ENCODE peak calls at places on chromosomes 12 and 14, in eight cellular contexts. One of them, this sample, is unnamed.

GRCh38 chr12:68521848-68522502 is 88.7 kb upstream of the RAP1B start:
- DNase-seq in activated CD4-positive, alpha-beta T cell treated with anti-CD3 and anti-CD28 coated beads, Interleukin-2, amount 50 U/mL, for 48 hours: no peak
- DNase-seq in AG09309: no peak
- DNase-seq in stimulated activated CD8-positive, alpha-beta memory T cell treated with anti-CD3 and anti-CD28 coated beads, Interleukin-15, amount 100 ng/mL, for 24 hours: no peak
- DNase-seq in NCI-H345: no peak
- DNase-seq in anterior cingulate cortex: no peak
- DNase-seq in cardiac fibroblast: no peak
- DNase-seq in activated CD4-positive, CD25-positive, alpha-beta regulatory T cell treated with anti-CD3 and anti-CD28 coated beads, Interleukin-2, amount 50 U/mL, for 72 hours: no peak
- DNase-seq in this sample: no peak

GRCh38 chr12:121096199-121096798 is 36.4 kb upstream of the P2RX7 start:
- DNase-seq in stimulated activated CD8-positive, alpha-beta memory T cell treated with anti-CD3 and anti-CD28 coated beads, Interleukin-15, amount 100 ng/mL, for 24 hours: no peak
- DNase-seq in cardiac fibroblast: no peak
- DNase-seq in activated CD4-positive, CD25-positive, alpha-beta regulatory T cell treated with anti-CD3 and anti-CD28 coated beads, Interleukin-2, amount 50 U/mL, for 72 hours: no peak
- DNase-seq in AG09309: no peak
- DNase-seq in activated CD4-positive, alpha-beta T cell treated with anti-CD3 and anti-CD28 coated beads, Interleukin-2, amount 50 U/mL, for 48 hours: no peak
- DNase-seq in NCI-H345: no peak
- DNase-seq in anterior cingulate cortex: no peak
- DNase-seq in this sample: no peak

GRCh38 chr14:24389266-24389855 is 9.4 kb upstream of the NYNRIN start:
- DNase-seq in activated CD4-positive, CD25-positive, alpha-beta regulatory T cell treated with anti-CD3 and anti-CD28 coated beads, Interleukin-2, amount 50 U/mL, for 72 hours: no peak
- DNase-seq in stimulated activated CD8-positive, alpha-beta memory T cell treated with anti-CD3 and anti-CD28 coated beads, Interleukin-15, amount 100 ng/mL, for 24 hours: no peak
- DNase-seq in NCI-H345: no peak
- DNase-seq in cardiac fibroblast: peak
- DNase-seq in AG09309: no peak
- DNase-seq in anterior cingulate cortex: no peak
- DNase-seq in activated CD4-positive, alpha-beta T cell treated with anti-CD3 and anti-CD28 coated beads, Interleukin-2, amount 50 U/mL, for 48 hours: no peak
- DNase-seq in this sample: no peak

GRCh38 chr12:8156845-8157244 is at the start of gene ZNF705A:
- DNase-seq in activated CD4-positive, CD25-positive, alpha-beta regulatory T cell treated with anti-CD3 and anti-CD28 coated beads, Interleukin-2, amount 50 U/mL, for 72 hours: no peak
- DNase-seq in cardiac fibroblast: peak
- DNase-seq in activated CD4-positive, alpha-beta T cell treated with anti-CD3 and anti-CD28 coated beads, Interleukin-2, amount 50 U/mL, for 48 hours: no peak
- DNase-seq in anterior cingulate cortex: no peak
- DNase-seq in NCI-H345: no peak
- DNase-seq in stimulated activated CD8-positive, alpha-beta memory T cell treated with anti-CD3 and anti-CD28 coated beads, Interleukin-15, amount 100 ng/mL, for 24 hours: no peak
- DNase-seq in AG09309: no peak
- DNase-seq in this sample: no peak

GRCh38 chr14:56390859-56391258 is 188.7 kb upstream of the TMEM260 start:
- DNase-seq in anterior cingulate cortex: no peak
- DNase-seq in activated CD4-positive, alpha-beta T cell treated with anti-CD3 and anti-CD28 coated beads, Interleukin-2, amount 50 U/mL, for 48 hours: no peak
- DNase-seq in cardiac fibroblast: no peak
- DNase-seq in AG09309: no peak
- DNase-seq in NCI-H345: no peak
- DNase-seq in activated CD4-positive, CD25-positive, alpha-beta regulatory T cell treated with anti-CD3 and anti-CD28 coated beads, Interleukin-2, amount 50 U/mL, for 72 hours: no peak
- DNase-seq in stimulated activated CD8-positive, alpha-beta memory T cell treated with anti-CD3 and anti-CD28 coated beads, Interleukin-15, amount 100 ng/mL, for 24 hours: no peak
- DNase-seq in this sample: no peak

GRCh38 chr14:94337274-94337673 is 14.1 kb upstream of the SERPINA6 start:
- DNase-seq in activated CD4-positive, CD25-positive, alpha-beta regulatory T cell treated with anti-CD3 and anti-CD28 coated beads, Interleukin-2, amount 50 U/mL, for 72 hours: no peak
- DNase-seq in anterior cingulate cortex: no peak
- DNase-seq in activated CD4-positive, alpha-beta T cell treated with anti-CD3 and anti-CD28 coated beads, Interleukin-2, amount 50 U/mL, for 48 hours: no peak
- DNase-seq in NCI-H345: no peak
- DNase-seq in AG09309: no peak
- DNase-seq in cardiac fibroblast: no peak
- DNase-seq in stimulated activated CD8-positive, alpha-beta memory T cell treated with anti-CD3 and anti-CD28 coated beads, Interleukin-15, amount 100 ng/mL, for 24 hours: no peak
- DNase-seq in this sample: no peak

GRCh38 chr12:116598341-116599284 is 39.4 kb downstream of the MAP1LC3B2 start:
- DNase-seq in cardiac fibroblast: no peak
- DNase-seq in anterior cingulate cortex: no peak
- DNase-seq in stimulated activated CD8-positive, alpha-beta memory T cell treated with anti-CD3 and anti-CD28 coated beads, Interleukin-15, amount 100 ng/mL, for 24 hours: no peak
- DNase-seq in activated CD4-positive, CD25-positive, alpha-beta regulatory T cell treated with anti-CD3 and anti-CD28 coated beads, Interleukin-2, amount 50 U/mL, for 72 hours: no peak
- DNase-seq in activated CD4-positive, alpha-beta T cell treated with anti-CD3 and anti-CD28 coated beads, Interleukin-2, amount 50 U/mL, for 48 hours: no peak
- DNase-seq in NCI-H345: no peak
- DNase-seq in AG09309: no peak
- DNase-seq in this sample: peak

GRCh38 chr12:16359512-16360491 is 12.4 kb downstream of the MGST1 start:
- DNase-seq in NCI-H345: peak
- DNase-seq in stimulated activated CD8-positive, alpha-beta memory T cell treated with anti-CD3 and anti-CD28 coated beads, Interleukin-15, amount 100 ng/mL, for 24 hours: no peak
- DNase-seq in activated CD4-positive, CD25-positive, alpha-beta regulatory T cell treated with anti-CD3 and anti-CD28 coated beads, Interleukin-2, amount 50 U/mL, for 72 hours: no peak
- DNase-seq in activated CD4-positive, alpha-beta T cell treated with anti-CD3 and anti-CD28 coated beads, Interleukin-2, amount 50 U/mL, for 48 hours: peak
- DNase-seq in AG09309: no peak
- DNase-seq in cardiac fibroblast: peak
- DNase-seq in anterior cingulate cortex: no peak
- DNase-seq in this sample: no peak

GRCh38 chr12:95335948-95336347 is 118.3 kb downstream of the VEZT start:
- DNase-seq in NCI-H345: no peak
- DNase-seq in activated CD4-positive, CD25-positive, alpha-beta regulatory T cell treated with anti-CD3 and anti-CD28 coated beads, Interleukin-2, amount 50 U/mL, for 72 hours: no peak
- DNase-seq in anterior cingulate cortex: no peak
- DNase-seq in AG09309: no peak
- DNase-seq in activated CD4-positive, alpha-beta T cell treated with anti-CD3 and anti-CD28 coated beads, Interleukin-2, amount 50 U/mL, for 48 hours: no peak
- DNase-seq in cardiac fibroblast: no peak
- DNase-seq in stimulated activated CD8-positive, alpha-beta memory T cell treated with anti-CD3 and anti-CD28 coated beads, Interleukin-15, amount 100 ng/mL, for 24 hours: no peak
- DNase-seq in this sample: no peak

GRCh38 chr12:108575199-108575912 is 13.0 kb downstream of the ISCU start:
- DNase-seq in stimulated activated CD8-positive, alpha-beta memory T cell treated with anti-CD3 and anti-CD28 coated beads, Interleukin-15, amount 100 ng/mL, for 24 hours: no peak
- DNase-seq in NCI-H345: no peak
- DNase-seq in cardiac fibroblast: peak
- DNase-seq in activated CD4-positive, CD25-positive, alpha-beta regulatory T cell treated with anti-CD3 and anti-CD28 coated beads, Interleukin-2, amount 50 U/mL, for 72 hours: no peak
- DNase-seq in activated CD4-positive, alpha-beta T cell treated with anti-CD3 and anti-CD28 coated beads, Interleukin-2, amount 50 U/mL, for 48 hours: no peak
- DNase-seq in anterior cingulate cortex: no peak
- DNase-seq in AG09309: no peak
- DNase-seq in this sample: no peak

GRCh38 chr12:114762490-114763110 is 78.6 kb upstream of the TBX3 start:
- DNase-seq in activated CD4-positive, alpha-beta T cell treated with anti-CD3 and anti-CD28 coated beads, Interleukin-2, amount 50 U/mL, for 48 hours: no peak
- DNase-seq in anterior cingulate cortex: no peak
- DNase-seq in AG09309: no peak
- DNase-seq in cardiac fibroblast: peak
- DNase-seq in NCI-H345: no peak
- DNase-seq in stimulated activated CD8-positive, alpha-beta memory T cell treated with anti-CD3 and anti-CD28 coated beads, Interleukin-15, amount 100 ng/mL, for 24 hours: no peak
- DNase-seq in activated CD4-positive, CD25-positive, alpha-beta regulatory T cell treated with anti-CD3 and anti-CD28 coated beads, Interleukin-2, amount 50 U/mL, for 72 hours: no peak
- DNase-seq in this sample: no peak

GRCh38 chr14:50944647-50945413 is 547 bp upstream of the PYGL start:
- DNase-seq in stimulated activated CD8-positive, alpha-beta memory T cell treated with anti-CD3 and anti-CD28 coated beads, Interleukin-15, amount 100 ng/mL, for 24 hours: no peak
- DNase-seq in cardiac fibroblast: peak
- DNase-seq in AG09309: no peak
- DNase-seq in anterior cingulate cortex: no peak
- DNase-seq in activated CD4-positive, CD25-positive, alpha-beta regulatory T cell treated with anti-CD3 and anti-CD28 coated beads, Interleukin-2, amount 50 U/mL, for 72 hours: peak
- DNase-seq in activated CD4-positive, alpha-beta T cell treated with anti-CD3 and anti-CD28 coated beads, Interleukin-2, amount 50 U/mL, for 48 hours: peak
- DNase-seq in NCI-H345: peak
- DNase-seq in this sample: no peak

GRCh38 chr12:83145325-83145724 is 458.6 kb downstream of the TMTC2 start:
- DNase-seq in activated CD4-positive, CD25-positive, alpha-beta regulatory T cell treated with anti-CD3 and anti-CD28 coated beads, Interleukin-2, amount 50 U/mL, for 72 hours: no peak
- DNase-seq in cardiac fibroblast: peak
- DNase-seq in AG09309: no peak
- DNase-seq in activated CD4-positive, alpha-beta T cell treated with anti-CD3 and anti-CD28 coated beads, Interleukin-2, amount 50 U/mL, for 48 hours: no peak
- DNase-seq in anterior cingulate cortex: no peak
- DNase-seq in NCI-H345: no peak
- DNase-seq in stimulated activated CD8-positive, alpha-beta memory T cell treated with anti-CD3 and anti-CD28 coated beads, Interleukin-15, amount 100 ng/mL, for 24 hours: no peak
- DNase-seq in this sample: no peak

GRCh38 chr12:31325524-31325875 is 450 bp downstream of the SINHCAF start:
- DNase-seq in cardiac fibroblast: no peak
- DNase-seq in anterior cingulate cortex: peak
- DNase-seq in activated CD4-positive, alpha-beta T cell treated with anti-CD3 and anti-CD28 coated beads, Interleukin-2, amount 50 U/mL, for 48 hours: no peak
- DNase-seq in activated CD4-positive, CD25-positive, alpha-beta regulatory T cell treated with anti-CD3 and anti-CD28 coated beads, Interleukin-2, amount 50 U/mL, for 72 hours: no peak
- DNase-seq in NCI-H345: peak
- DNase-seq in AG09309: no peak
- DNase-seq in stimulated activated CD8-positive, alpha-beta memory T cell treated with anti-CD3 and anti-CD28 coated beads, Interleukin-15, amount 100 ng/mL, for 24 hours: peak
- DNase-seq in this sample: peak

GRCh38 chr12:85963322-85963721 is 89.2 kb downstream of the NTS start:
- DNase-seq in NCI-H345: no peak
- DNase-seq in stimulated activated CD8-positive, alpha-beta memory T cell treated with anti-CD3 and anti-CD28 coated beads, Interleukin-15, amount 100 ng/mL, for 24 hours: no peak
- DNase-seq in activated CD4-positive, CD25-positive, alpha-beta regulatory T cell treated with anti-CD3 and anti-CD28 coated beads, Interleukin-2, amount 50 U/mL, for 72 hours: no peak
- DNase-seq in activated CD4-positive, alpha-beta T cell treated with anti-CD3 and anti-CD28 coated beads, Interleukin-2, amount 50 U/mL, for 48 hours: no peak
- DNase-seq in AG09309: no peak
- DNase-seq in cardiac fibroblast: no peak
- DNase-seq in anterior cingulate cortex: no peak
- DNase-seq in this sample: no peak

GRCh38 chr12:132154941-132155770 is 10.9 kb downstream of the NOC4L start:
- DNase-seq in anterior cingulate cortex: no peak
- DNase-seq in AG09309: no peak
- DNase-seq in NCI-H345: no peak
- DNase-seq in activated CD4-positive, alpha-beta T cell treated with anti-CD3 and anti-CD28 coated beads, Interleukin-2, amount 50 U/mL, for 48 hours: no peak
- DNase-seq in cardiac fibroblast: no peak
- DNase-seq in stimulated activated CD8-positive, alpha-beta memory T cell treated with anti-CD3 and anti-CD28 coated beads, Interleukin-15, amount 100 ng/mL, for 24 hours: no peak
- DNase-seq in activated CD4-positive, CD25-positive, alpha-beta regulatory T cell treated with anti-CD3 and anti-CD28 coated beads, Interleukin-2, amount 50 U/mL, for 72 hours: no peak
- DNase-seq in this sample: peak

GRCh38 chr12:103441437-103442186 is 54.2 kb downstream of the C12orf42 start:
- DNase-seq in AG09309: no peak
- DNase-seq in anterior cingulate cortex: no peak
- DNase-seq in stimulated activated CD8-positive, alpha-beta memory T cell treated with anti-CD3 and anti-CD28 coated beads, Interleukin-15, amount 100 ng/mL, for 24 hours: no peak
- DNase-seq in cardiac fibroblast: no peak
- DNase-seq in activated CD4-positive, alpha-beta T cell treated with anti-CD3 and anti-CD28 coated beads, Interleukin-2, amount 50 U/mL, for 48 hours: peak
- DNase-seq in activated CD4-positive, CD25-positive, alpha-beta regulatory T cell treated with anti-CD3 and anti-CD28 coated beads, Interleukin-2, amount 50 U/mL, for 72 hours: no peak
- DNase-seq in NCI-H345: peak
- DNase-seq in this sample: no peak

GRCh38 chr12:72271741-72272661 is at the start of gene TRHDE:
- DNase-seq in NCI-H345: peak
- DNase-seq in AG09309: no peak
- DNase-seq in stimulated activated CD8-positive, alpha-beta memory T cell treated with anti-CD3 and anti-CD28 coated beads, Interleukin-15, amount 100 ng/mL, for 24 hours: no peak
- DNase-seq in activated CD4-positive, alpha-beta T cell treated with anti-CD3 and anti-CD28 coated beads, Interleukin-2, amount 50 U/mL, for 48 hours: no peak
- DNase-seq in anterior cingulate cortex: peak
- DNase-seq in cardiac fibroblast: peak
- DNase-seq in activated CD4-positive, CD25-positive, alpha-beta regulatory T cell treated with anti-CD3 and anti-CD28 coated beads, Interleukin-2, amount 50 U/mL, for 72 hours: no peak
- DNase-seq in this sample: no peak

GRCh38 chr14:32252030-32252670 is 49.1 kb upstream of the RNU6-8 start:
- DNase-seq in stimulated activated CD8-positive, alpha-beta memory T cell treated with anti-CD3 and anti-CD28 coated beads, Interleukin-15, amount 100 ng/mL, for 24 hours: no peak
- DNase-seq in AG09309: peak
- DNase-seq in activated CD4-positive, CD25-positive, alpha-beta regulatory T cell treated with anti-CD3 and anti-CD28 coated beads, Interleukin-2, amount 50 U/mL, for 72 hours: no peak
- DNase-seq in NCI-H345: peak
- DNase-seq in cardiac fibroblast: peak
- DNase-seq in anterior cingulate cortex: peak
- DNase-seq in activated CD4-positive, alpha-beta T cell treated with anti-CD3 and anti-CD28 coated beads, Interleukin-2, amount 50 U/mL, for 48 hours: peak
- DNase-seq in this sample: no peak

GRCh38 chr12:126198966-126199692 is 1133.9 kb downstream of the AACS start:
- DNase-seq in anterior cingulate cortex: no peak
- DNase-seq in NCI-H345: no peak
- DNase-seq in activated CD4-positive, CD25-positive, alpha-beta regulatory T cell treated with anti-CD3 and anti-CD28 coated beads, Interleukin-2, amount 50 U/mL, for 72 hours: no peak
- DNase-seq in stimulated activated CD8-positive, alpha-beta memory T cell treated with anti-CD3 and anti-CD28 coated beads, Interleukin-15, amount 100 ng/mL, for 24 hours: no peak
- DNase-seq in activated CD4-positive, alpha-beta T cell treated with anti-CD3 and anti-CD28 coated beads, Interleukin-2, amount 50 U/mL, for 48 hours: no peak
- DNase-seq in AG09309: no peak
- DNase-seq in cardiac fibroblast: no peak
- DNase-seq in this sample: no peak

GRCh38 chr14:31935406-31935805 is 141.7 kb upstream of the ARHGAP5 start:
- DNase-seq in activated CD4-positive, CD25-positive, alpha-beta regulatory T cell treated with anti-CD3 and anti-CD28 coated beads, Interleukin-2, amount 50 U/mL, for 72 hours: no peak
- DNase-seq in anterior cingulate cortex: no peak
- DNase-seq in cardiac fibroblast: no peak
- DNase-seq in NCI-H345: no peak
- DNase-seq in activated CD4-positive, alpha-beta T cell treated with anti-CD3 and anti-CD28 coated beads, Interleukin-2, amount 50 U/mL, for 48 hours: no peak
- DNase-seq in AG09309: no peak
- DNase-seq in stimulated activated CD8-positive, alpha-beta memory T cell treated with anti-CD3 and anti-CD28 coated beads, Interleukin-15, amount 100 ng/mL, for 24 hours: no peak
- DNase-seq in this sample: no peak

GRCh38 chr12:96710127-96710745 is 196.8 kb upstream of the NEDD1 start:
- DNase-seq in NCI-H345: peak
- DNase-seq in anterior cingulate cortex: no peak
- DNase-seq in stimulated activated CD8-positive, alpha-beta memory T cell treated with anti-CD3 and anti-CD28 coated beads, Interleukin-15, amount 100 ng/mL, for 24 hours: no peak
- DNase-seq in AG09309: no peak
- DNase-seq in activated CD4-positive, alpha-beta T cell treated with anti-CD3 and anti-CD28 coated beads, Interleukin-2, amount 50 U/mL, for 48 hours: no peak
- DNase-seq in activated CD4-positive, CD25-positive, alpha-beta regulatory T cell treated with anti-CD3 and anti-CD28 coated beads, Interleukin-2, amount 50 U/mL, for 72 hours: no peak
- DNase-seq in cardiac fibroblast: no peak
- DNase-seq in this sample: no peak

GRCh38 chr14:54011001-54011400 is 54.4 kb upstream of the BMP4 start:
- DNase-seq in activated CD4-positive, alpha-beta T cell treated with anti-CD3 and anti-CD28 coated beads, Interleukin-2, amount 50 U/mL, for 48 hours: no peak
- DNase-seq in cardiac fibroblast: no peak
- DNase-seq in stimulated activated CD8-positive, alpha-beta memory T cell treated with anti-CD3 and anti-CD28 coated beads, Interleukin-15, amount 100 ng/mL, for 24 hours: no peak
- DNase-seq in NCI-H345: no peak
- DNase-seq in activated CD4-positive, CD25-positive, alpha-beta regulatory T cell treated with anti-CD3 and anti-CD28 coated beads, Interleukin-2, amount 50 U/mL, for 72 hours: no peak
- DNase-seq in AG09309: no peak
- DNase-seq in anterior cingulate cortex: no peak
- DNase-seq in this sample: no peak

GRCh38 chr14:106605548-106606448 is 1079.4 kb downstream of the TMEM121 start:
- DNase-seq in cardiac fibroblast: no peak
- DNase-seq in AG09309: no peak
- DNase-seq in activated CD4-positive, CD25-positive, alpha-beta regulatory T cell treated with anti-CD3 and anti-CD28 coated beads, Interleukin-2, amount 50 U/mL, for 72 hours: peak
- DNase-seq in activated CD4-positive, alpha-beta T cell treated with anti-CD3 and anti-CD28 coated beads, Interleukin-2, amount 50 U/mL, for 48 hours: peak
- DNase-seq in NCI-H345: no peak
- DNase-seq in anterior cingulate cortex: no peak
- DNase-seq in stimulated activated CD8-positive, alpha-beta memory T cell treated with anti-CD3 and anti-CD28 coated beads, Interleukin-15, amount 100 ng/mL, for 24 hours: peak
- DNase-seq in this sample: peak

GRCh38 chr14:23364164-23364571 is 804 bp downstream of the EFS start:
- DNase-seq in stimulated activated CD8-positive, alpha-beta memory T cell treated with anti-CD3 and anti-CD28 coated beads, Interleukin-15, amount 100 ng/mL, for 24 hours: no peak
- DNase-seq in NCI-H345: no peak
- DNase-seq in activated CD4-positive, CD25-positive, alpha-beta regulatory T cell treated with anti-CD3 and anti-CD28 coated beads, Interleukin-2, amount 50 U/mL, for 72 hours: no peak
- DNase-seq in anterior cingulate cortex: peak
- DNase-seq in cardiac fibroblast: no peak
- DNase-seq in AG09309: no peak
- DNase-seq in activated CD4-positive, alpha-beta T cell treated with anti-CD3 and anti-CD28 coated beads, Interleukin-2, amount 50 U/mL, for 48 hours: no peak
- DNase-seq in this sample: no peak

GRCh38 chr12:101740980-101741379 is 1.7 kb upstream of the SYCP3 start:
- DNase-seq in AG09309: no peak
- DNase-seq in anterior cingulate cortex: no peak
- DNase-seq in stimulated activated CD8-positive, alpha-beta memory T cell treated with anti-CD3 and anti-CD28 coated beads, Interleukin-15, amount 100 ng/mL, for 24 hours: no peak
- DNase-seq in activated CD4-positive, alpha-beta T cell treated with anti-CD3 and anti-CD28 coated beads, Interleukin-2, amount 50 U/mL, for 48 hours: no peak
- DNase-seq in cardiac fibroblast: no peak
- DNase-seq in activated CD4-positive, CD25-positive, alpha-beta regulatory T cell treated with anti-CD3 and anti-CD28 coated beads, Interleukin-2, amount 50 U/mL, for 72 hours: no peak
- DNase-seq in NCI-H345: no peak
- DNase-seq in this sample: no peak

GRCh38 chr14:78530078-78530477 is 359.9 kb downstream of the NRXN3 start:
- DNase-seq in cardiac fibroblast: peak
- DNase-seq in stimulated activated CD8-positive, alpha-beta memory T cell treated with anti-CD3 and anti-CD28 coated beads, Interleukin-15, amount 100 ng/mL, for 24 hours: no peak
- DNase-seq in NCI-H345: no peak
- DNase-seq in AG09309: no peak
- DNase-seq in anterior cingulate cortex: no peak
- DNase-seq in activated CD4-positive, alpha-beta T cell treated with anti-CD3 and anti-CD28 coated beads, Interleukin-2, amount 50 U/mL, for 48 hours: peak
- DNase-seq in activated CD4-positive, CD25-positive, alpha-beta regulatory T cell treated with anti-CD3 and anti-CD28 coated beads, Interleukin-2, amount 50 U/mL, for 72 hours: no peak
- DNase-seq in this sample: no peak

GRCh38 chr12:129193263-129193871 is 340.1 kb downstream of the GLT1D1 start:
- DNase-seq in activated CD4-positive, alpha-beta T cell treated with anti-CD3 and anti-CD28 coated beads, Interleukin-2, amount 50 U/mL, for 48 hours: peak
- DNase-seq in cardiac fibroblast: no peak
- DNase-seq in activated CD4-positive, CD25-positive, alpha-beta regulatory T cell treated with anti-CD3 and anti-CD28 coated beads, Interleukin-2, amount 50 U/mL, for 72 hours: no peak
- DNase-seq in stimulated activated CD8-positive, alpha-beta memory T cell treated with anti-CD3 and anti-CD28 coated beads, Interleukin-15, amount 100 ng/mL, for 24 hours: no peak
- DNase-seq in anterior cingulate cortex: no peak
- DNase-seq in AG09309: no peak
- DNase-seq in NCI-H345: no peak
- DNase-seq in this sample: no peak

GRCh38 chr12:115354007-115354452 is 670.1 kb upstream of the TBX3 start:
- DNase-seq in NCI-H345: no peak
- DNase-seq in activated CD4-positive, alpha-beta T cell treated with anti-CD3 and anti-CD28 coated beads, Interleukin-2, amount 50 U/mL, for 48 hours: no peak
- DNase-seq in AG09309: peak
- DNase-seq in activated CD4-positive, CD25-positive, alpha-beta regulatory T cell treated with anti-CD3 and anti-CD28 coated beads, Interleukin-2, amount 50 U/mL, for 72 hours: no peak
- DNase-seq in cardiac fibroblast: peak
- DNase-seq in anterior cingulate cortex: no peak
- DNase-seq in stimulated activated CD8-positive, alpha-beta memory T cell treated with anti-CD3 and anti-CD28 coated beads, Interleukin-15, amount 100 ng/mL, for 24 hours: no peak
- DNase-seq in this sample: no peak

GRCh38 chr14:91369628-91370445 is 47.8 kb downstream of the CCDC88C start:
- DNase-seq in NCI-H345: peak
- DNase-seq in anterior cingulate cortex: no peak
- DNase-seq in activated CD4-positive, alpha-beta T cell treated with anti-CD3 and anti-CD28 coated beads, Interleukin-2, amount 50 U/mL, for 48 hours: peak
- DNase-seq in activated CD4-positive, CD25-positive, alpha-beta regulatory T cell treated with anti-CD3 and anti-CD28 coated beads, Interleukin-2, amount 50 U/mL, for 72 hours: no peak
- DNase-seq in AG09309: no peak
- DNase-seq in stimulated activated CD8-positive, alpha-beta memory T cell treated with anti-CD3 and anti-CD28 coated beads, Interleukin-15, amount 100 ng/mL, for 24 hours: no peak
- DNase-seq in cardiac fibroblast: no peak
- DNase-seq in this sample: peak

GRCh38 chr14:57732886-57733285 is 133.0 kb downstream of the SLC35F4 start:
- DNase-seq in stimulated activated CD8-positive, alpha-beta memory T cell treated with anti-CD3 and anti-CD28 coated beads, Interleukin-15, amount 100 ng/mL, for 24 hours: no peak
- DNase-seq in AG09309: no peak
- DNase-seq in anterior cingulate cortex: no peak
- DNase-seq in activated CD4-positive, alpha-beta T cell treated with anti-CD3 and anti-CD28 coated beads, Interleukin-2, amount 50 U/mL, for 48 hours: no peak
- DNase-seq in NCI-H345: no peak
- DNase-seq in activated CD4-positive, CD25-positive, alpha-beta regulatory T cell treated with anti-CD3 and anti-CD28 coated beads, Interleukin-2, amount 50 U/mL, for 72 hours: no peak
- DNase-seq in cardiac fibroblast: peak
- DNase-seq in this sample: no peak